ENCODE peak calls at places on chromosomes 7 and 10, in six cellular contexts. W is HepG2, V is K562, U is H1, F is GM12891, D is GM12878. T is an unnamed sample.

GRCh38 chr7:100971111-100972001 is 2.0 kb downstream of the MUC12 start:
- DNase-seq in W (no peak), V (no peak), U (no peak), F (no peak), D (no peak), T (no peak)

GRCh38 chr7:36937754-36938551 is 213.7 kb upstream of the AOAH start:
- DNase-seq in W (no peak), V (no peak), U (no peak), F (no peak), D (no peak), T (no peak)

GRCh38 chr7:112207106-112207592 is 654 bp downstream of the ZNF277 start:
- DNase-seq in W (no peak), V (peak; percentile 31), U (no peak), F (peak; percentile 10), D (no peak), T (peak; percentile 4)

GRCh38 chr10:28991738-28992270 is 297.1 kb upstream of the LYZL1 start:
- DNase-seq in W (peak; percentile 50), V (peak; percentile 73), U (peak; percentile 17), F (no peak), D (no peak), T (no peak)

GRCh38 chr10:72044417-72045041 is 43.8 kb downstream of the SPOCK2 start:
- DNase-seq in W (peak; percentile 61), V (no peak), U (no peak), F (no peak), D (no peak), T (no peak)

GRCh38 chr10:101299211-101299610 is 54.8 kb upstream of the BTRC start:
- DNase-seq in W (no peak), V (no peak), U (no peak), F (no peak), D (no peak), T (no peak)

GRCh38 chr7:6430271-6430940 is 17.3 kb downstream of the DAGLB start:
- DNase-seq in W (no peak), V (peak; percentile 53), U (no peak), F (no peak), D (no peak), T (no peak)

GRCh38 chr7:126185959-126186580 is 1066.7 kb downstream of the GRM8 start:
- DNase-seq in W (no peak), V (no peak), U (peak; percentile 27), F (no peak), D (no peak), T (no peak)

GRCh38 chr7:15851201-15851600 is 164.7 kb upstream of the MEOX2 start:
- DNase-seq in W (no peak), V (no peak), U (no peak), F (no peak), D (no peak), T (no peak)

GRCh38 chr10:132331259-132331955 is 586 bp upstream of the LRRC27 start:
- DNase-seq in W (no peak), V (peak; percentile 100), U (no peak), F (no peak), D (no peak), T (no peak)

GRCh38 chr10:391304-391703 is 256.0 kb downstream of the ZMYND11 start:
- DNase-seq in W (no peak), V (no peak), U (no peak), F (no peak), D (no peak), T (no peak)

GRCh38 chr7:88217675-88218427 is 2.0 kb downstream of the SRI start:
- DNase-seq in W (no peak), V (peak; percentile 23), U (no peak), F (peak; percentile 23), D (peak; percentile 83), T (no peak)

GRCh38 chr7:88218428-88218745 is 1.5 kb downstream of the SRI start:
- DNase-seq in W (no peak), V (no peak), U (no peak), F (no peak), D (no peak), T (no peak)

GRCh38 chr7:88218836-88219605 is 817 bp downstream of the SRI start:
- DNase-seq in W (no peak), V (peak; percentile 47), U (no peak), F (no peak), D (peak; percentile 27), T (no peak)

GRCh38 chr7:88223265-88223664 is 3.4 kb upstream of the SRI start:
- DNase-seq in W (no peak), V (no peak), U (no peak), F (no peak), D (no peak), T (no peak)

GRCh38 chr7:88219781-88220747 is at the start of gene SRI:
- DNase-seq in W (no peak), V (peak; percentile 92), U (peak; percentile 41), F (peak; percentile 67), D (peak; percentile 40), T (peak; percentile 65)
- TF ChIP-seq POLR2AphosphoS5 in W (no peak), V (peak; percentile 64), U (peak; percentile 77), F (peak; percentile 85), D (peak; percentile 89), T (peak; percentile 87)

GRCh38 chr7:124688991-124689390 is 76.6 kb downstream of the GPR37 start:
- DNase-seq in W (no peak), V (no peak), U (no peak), F (no peak), D (no peak), T (no peak)
- TF ChIP-seq TAF1 in W (no peak), V (no peak), U (no peak), F (no peak), D (no peak), T (no peak)

DNA sequence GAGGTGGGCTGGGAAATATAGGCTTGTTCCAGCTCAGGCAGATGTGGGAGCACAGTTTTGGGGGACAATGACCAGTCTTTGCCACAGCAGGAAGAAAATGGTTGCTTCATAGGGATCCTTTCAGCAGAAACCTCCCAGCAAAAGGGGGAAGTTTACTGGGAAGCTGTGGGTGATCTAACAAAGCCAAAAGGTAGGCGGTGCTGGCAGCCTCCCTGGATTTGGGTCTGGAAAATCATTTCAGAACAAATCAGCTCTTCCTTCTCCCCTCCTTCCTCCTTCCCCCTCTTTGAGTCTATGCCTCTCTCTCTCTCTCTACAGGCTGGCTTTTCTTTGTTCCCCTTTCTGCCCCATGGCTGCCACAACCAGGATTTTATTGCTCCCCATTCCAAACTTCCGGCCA is 16.2 kb downstream of the RPS24 start:
- DNase-seq in W (no peak), V (no peak), U (no peak), F (no peak), D (no peak), T (no peak)
- TF ChIP-seq POLR2A in W (no peak), V (no peak), U (no peak), F (no peak), D (no peak), T (no peak)

GRCh38 chr10:88820990-88821389 is 18.5 kb downstream of the LIPM start:
- DNase-seq in W (no peak), V (no peak), U (no peak), F (no peak), D (no peak), T (no peak)
- TF ChIP-seq POLR2AphosphoS5 in W (no peak), V (no peak), U (no peak), F (no peak), D (no peak), T (no peak)

GRCh38 chr7:10473569-10473968 is 500.1 kb upstream of the PHF14 start:
- DNase-seq in W (no peak), V (no peak), U (no peak), F (no peak), D (no peak), T (no peak)

GRCh38 chr7:10472115-10472514 is 501.6 kb upstream of the PHF14 start:
- DNase-seq in W (no peak), V (no peak), U (no peak), F (no peak), D (no peak), T (no peak)

GRCh38 chr7:10475940-10476641 is 497.6 kb upstream of the PHF14 start:
- DNase-seq in W (no peak), V (no peak), U (no peak), F (no peak), D (no peak), T (no peak)

GRCh38 chr7:10476642-10477041 is 497.0 kb upstream of the PHF14 start:
- DNase-seq in W (no peak), V (no peak), U (no peak), F (no peak), D (no peak), T (no peak)

GRCh38 chr7:10474048-10474447 is 499.6 kb upstream of the PHF14 start:
- DNase-seq in W (peak; percentile 2), V (no peak), U (no peak), F (no peak), D (no peak), T (no peak)
- TF ChIP-seq TAF1 in W (no peak), V (no peak), U (no peak), F (no peak), D (no peak), T (no peak)

DNA sequence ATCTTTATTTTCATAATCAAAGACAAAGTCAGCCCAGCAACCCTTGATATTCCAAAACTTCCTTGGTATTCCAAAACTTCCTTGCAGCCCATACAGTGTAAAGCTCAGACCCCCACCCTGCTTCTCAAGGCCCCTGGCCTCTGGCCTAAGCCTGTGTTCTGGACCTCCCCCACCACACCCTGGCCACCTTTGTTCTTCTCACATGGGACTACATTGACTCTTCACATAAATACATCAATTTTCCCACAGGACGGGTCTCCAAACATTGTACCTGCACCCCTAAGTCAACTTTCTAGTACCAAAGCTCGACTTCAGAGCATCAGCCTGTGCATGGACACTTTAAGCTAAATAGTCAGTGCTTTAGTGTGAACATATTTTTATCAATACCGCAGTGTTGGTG is 40.7 kb downstream of the DRGX start:
- DNase-seq in W (no peak), V (no peak), U (no peak), F (no peak), D (no peak), T (no peak)
- TF ChIP-seq POLR2A in W (no peak), V (no peak), U (no peak), F (no peak), D (no peak), T (no peak)

GRCh38 chr10:77834943-77835668 is 91.4 kb downstream of the DLG5 start:
- DNase-seq in W (no peak), V (no peak), U (no peak), F (no peak), D (no peak), T (no peak)

GRCh38 chr10:77835669-77836086 is 90.9 kb downstream of the DLG5 start:
- DNase-seq in W (no peak), V (no peak), U (no peak), F (no peak), D (no peak), T (no peak)

GRCh38 chr10:77837248-77837924 is 89.2 kb downstream of the DLG5 start:
- DNase-seq in W (no peak), V (peak; percentile 83), U (no peak), F (peak; percentile 88), D (peak; percentile 68), T (peak; percentile 80)

GRCh38 chr10:77837925-77838595 is 88.5 kb downstream of the DLG5 start:
- DNase-seq in W (no peak), V (no peak), U (no peak), F (no peak), D (no peak), T (no peak)

DNA sequence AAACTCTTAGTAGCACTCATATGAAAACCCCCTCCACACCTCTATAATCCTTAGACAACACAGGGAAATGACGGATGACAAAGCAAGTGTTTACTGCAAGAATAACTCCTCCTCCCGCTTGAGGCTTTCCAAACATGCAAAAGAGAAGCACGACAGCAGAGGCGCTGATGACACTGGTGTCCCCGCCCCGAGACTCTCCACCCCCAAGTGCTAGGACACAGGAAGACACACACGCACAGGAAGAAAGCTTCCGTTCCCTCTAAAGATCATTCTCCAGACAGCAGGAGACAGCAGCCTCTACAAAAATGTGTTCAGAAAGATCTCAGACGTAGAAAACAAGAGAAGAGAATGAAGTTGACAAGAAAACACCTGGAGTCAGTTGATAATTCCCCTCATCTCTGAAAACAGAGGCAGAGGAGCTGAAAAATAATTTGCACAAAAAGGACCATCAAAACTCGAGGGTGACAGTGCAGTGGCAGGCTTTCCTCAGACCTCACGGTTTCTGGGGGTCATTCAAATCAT is 90.2 kb downstream of the DLG5 start:
- DNase-seq in W (no peak), V (peak; percentile 92), U (no peak), F (peak; percentile 54), D (peak; percentile 66), T (peak; percentile 41)
- TF ChIP-seq POLR2AphosphoS5 in W (no peak), V (peak; percentile 86), U (no peak), F (no peak), D (peak; percentile 66), T (peak; percentile 49)